ENCODE peak calls at places on chromosome 10, in nine cellular contexts. G is IMR-90; O is activated CD4-positive, CD25-positive, alpha-beta regulatory T cell; Z is breast epithelium; C is AG10803; Q is neural crest cell; S is AG04450; V is NT2/D1; A is stimulated activated CD4-positive, alpha-beta T cell treated with anti-CD3 and anti-CD28 coated beads, Interleukin-15, amount 100 ng/mL, for 1 hour. Y is an unnamed sample.

GRCh38 chr10:131141645-131142445 is 169.7 kb downstream of the TCERG1L start:
- DNase-seq in A (no peak), C (no peak), O (no peak), G (no peak), Q (no peak), Z (no peak), S (no peak), V (no peak), Y (no peak)

GRCh38 chr10:122468923-122469781 is 7.8 kb downstream of the HTRA1 start:
- DNase-seq in C (peak; percentile 99), A (no peak), V (no peak), G (peak; percentile 98), Z (peak; percentile 70), Q (no peak), O (no peak), S (peak; percentile 83), Y (no peak)

GRCh38 chr10:63266337-63267327 is 133.5 kb downstream of the NRBF2 start:
- DNase-seq in S (no peak), O (no peak), G (no peak), Z (no peak), V (no peak), A (no peak), Q (no peak), C (no peak), Y (no peak)

GRCh38 chr10:80260295-80261243 is 28.9 kb downstream of the MAT1A start:
- DNase-seq in G (no peak), C (no peak), O (no peak), A (no peak), Q (peak; percentile 79), Z (no peak), S (no peak), V (no peak), Y (no peak)

GRCh38 chr10:11835061-11835460 is 11.9 kb downstream of the PROSER2 start:
- DNase-seq in C (no peak), O (no peak), G (no peak), Q (no peak), A (no peak), V (no peak), Z (no peak), S (no peak), Y (no peak)

GRCh38 chr10:67837519-67838314 is at the start of gene DNAJC12:
- DNase-seq in Q (no peak), S (peak; percentile 30), Z (no peak), A (no peak), V (no peak), O (no peak), C (peak; percentile 36), G (peak; percentile 82), Y (no peak)

GRCh38 chr10:101141622-101142532 is 10.8 kb downstream of the TLX1 start:
- DNase-seq in C (peak; percentile 76), S (peak; percentile 56), Q (peak; percentile 82), G (peak; percentile 72), V (peak; percentile 71), O (peak; percentile 63), Z (peak; percentile 57), A (peak; percentile 80), Y (peak; percentile 65)

GRCh38 chr10:30182191-30183075 is 123.0 kb upstream of the JCAD start:
- DNase-seq in A (no peak), C (peak; percentile 97), G (peak; percentile 90), Q (no peak), S (peak; percentile 74), O (no peak), V (no peak), Z (no peak), Y (no peak)

GRCh38 chr10:69506487-69506833 is 55.2 kb downstream of the TSPAN15 start:
- DNase-seq in A (no peak), G (no peak), Q (no peak), V (no peak), C (no peak), O (no peak), S (no peak), Z (no peak), Y (no peak)

GRCh38 chr10:22391605-22392004 is 46.3 kb downstream of the SPAG6 start:
- DNase-seq in V (no peak), Q (no peak), S (no peak), G (no peak), O (no peak), Z (no peak), A (no peak), C (no peak), Y (no peak)

GRCh38 chr10:71584902-71585578 is 134.5 kb downstream of the C10orf105 start:
- DNase-seq in C (no peak), Z (no peak), O (no peak), A (no peak), S (no peak), Q (no peak), V (no peak), G (peak; percentile 20), Y (no peak)

GRCh38 chr10:78861456-78862327 is 207.1 kb upstream of the ZMIZ1 start:
- DNase-seq in Q (no peak), C (no peak), S (no peak), O (no peak), V (no peak), Z (no peak), G (no peak), A (no peak), Y (no peak)

GRCh38 chr10:1229574-1229973 is 173.4 kb downstream of the WDR37 start:
- DNase-seq in S (no peak), O (no peak), V (no peak), A (no peak), C (no peak), Z (no peak), Q (no peak), G (no peak), Y (no peak)

GRCh38 chr10:24873281-24873683 is 79.1 kb downstream of the PRTFDC1 start:
- DNase-seq in S (peak; percentile 88), Z (peak; percentile 30), C (peak; percentile 99), Q (no peak), O (no peak), V (no peak), A (no peak), G (peak; percentile 95), Y (no peak)

Y was measured in omental fat pad.